ENCODE peak calls at places on chromosomes 6 and 20, in six cellular contexts. D is A549, R is endothelial cell of umbilical vein, X is WTC11, Q is K562, G is NB4. B is an unnamed sample.

GRCh38 chr6:1593286-1593957 is 16.3 kb upstream of the FOXC1 start:
- DNase-seq in D (no peak), R (no peak), X (no peak), Q (no peak), G (no peak), B (no peak)

GRCh38 chr20:45489083-45489531 is 19.6 kb downstream of the WFDC2 start:
- DNase-seq in D (no peak), R (peak; percentile 5), X (no peak), Q (no peak), G (no peak), B (peak; percentile 21)

GRCh38 chr20:50930139-50931047 is 844 bp downstream of the ADNP start:
- DNase-seq in D (no peak), R (no peak), X (no peak), Q (peak; percentile 30), G (peak; percentile 45), B (no peak)

GRCh38 chr6:35392111-35392702 is 49.8 kb downstream of the PPARD start:
- DNase-seq in D (no peak), R (no peak), X (no peak), Q (no peak), G (no peak), B (no peak)

GRCh38 chr6:19301980-19302379 is 535.2 kb upstream of the ID4 start:
- DNase-seq in D (no peak), R (no peak), X (no peak), Q (no peak), G (no peak), B (no peak)

GRCh38 chr20:50484271-50484976 is 25.8 kb upstream of the PTPN1 start:
- DNase-seq in D (no peak), R (no peak), X (no peak), Q (no peak), G (peak; percentile 80), B (no peak)

GRCh38 chr6:5175195-5175594 is 85.6 kb downstream of the LYRM4 start:
- DNase-seq in D (no peak), R (no peak), X (peak; percentile 77), Q (peak; percentile 54), G (peak; percentile 10), B (no peak)

GRCh38 chr20:6006603-6006949 is 47.3 kb downstream of the LRRN4 start:
- DNase-seq in D (no peak), R (peak; percentile 13), X (no peak), Q (no peak), G (no peak), B (no peak)

GRCh38 chr6:56637640-56638039 is 5.0 kb downstream of the DST start:
- DNase-seq in D (peak; percentile 9), R (peak; percentile 83), X (no peak), Q (no peak), G (peak; percentile 47), B (peak; percentile 49)

GRCh38 chr6:20644667-20645370 is 110.6 kb downstream of the CDKAL1 start:
- DNase-seq in D (no peak), R (no peak), X (no peak), Q (no peak), G (no peak), B (no peak)

GRCh38 chr6:159616456-159616855 is 76.6 kb downstream of the SOD2 start:
- DNase-seq in D (no peak), R (no peak), X (no peak), Q (no peak), G (no peak), B (no peak)

GRCh38 chr6:28105286-28105685 is 19.1 kb upstream of the ZSCAN16 start:
- DNase-seq in D (peak; percentile 10), R (no peak), X (no peak), Q (peak; percentile 23), G (peak; percentile 72), B (no peak)

GRCh38 chr20:50385733-50386640 is 124.2 kb upstream of the PTPN1 start:
- DNase-seq in D (no peak), R (no peak), X (no peak), Q (peak; percentile 40), G (no peak), B (no peak)

GRCh38 chr6:1622851-1623768 is 13.4 kb downstream of the FOXC1 start:
- DNase-seq in D (no peak), R (no peak), X (no peak), Q (no peak), G (no peak), B (no peak)

GRCh38 chr6:144094731-144095133 is 641 bp downstream of the SF3B5 start:
- DNase-seq in D (no peak), R (no peak), X (no peak), Q (no peak), G (peak; percentile 30), B (no peak)

GRCh38 chr6:41909727-41910126 is 11.2 kb downstream of the MED20 start:
- DNase-seq in D (no peak), R (no peak), X (no peak), Q (no peak), G (no peak), B (no peak)

GRCh38 chr6:150694889-150695288 is 95.2 kb downstream of the PLEKHG1 start:
- DNase-seq in D (no peak), R (peak; percentile 56), X (no peak), Q (no peak), G (no peak), B (no peak)

GRCh38 chr20:62860391-62860923 is 1.2 kb downstream of the TCFL5 start:
- DNase-seq in D (no peak), R (peak; percentile 52), X (no peak), Q (no peak), G (peak; percentile 38), B (no peak)

GRCh38 chr6:41698350-41698781 is 37.0 kb downstream of the TFEB start:
- DNase-seq in D (no peak), R (peak; percentile 75), X (no peak), Q (no peak), G (no peak), B (no peak)

GRCh38 chr6:38713812-38714211 is 1.3 kb upstream of the DNAH8 start:
- DNase-seq in D (no peak), R (peak; percentile 43), X (no peak), Q (no peak), G (peak; percentile 83), B (no peak)

DNA sequence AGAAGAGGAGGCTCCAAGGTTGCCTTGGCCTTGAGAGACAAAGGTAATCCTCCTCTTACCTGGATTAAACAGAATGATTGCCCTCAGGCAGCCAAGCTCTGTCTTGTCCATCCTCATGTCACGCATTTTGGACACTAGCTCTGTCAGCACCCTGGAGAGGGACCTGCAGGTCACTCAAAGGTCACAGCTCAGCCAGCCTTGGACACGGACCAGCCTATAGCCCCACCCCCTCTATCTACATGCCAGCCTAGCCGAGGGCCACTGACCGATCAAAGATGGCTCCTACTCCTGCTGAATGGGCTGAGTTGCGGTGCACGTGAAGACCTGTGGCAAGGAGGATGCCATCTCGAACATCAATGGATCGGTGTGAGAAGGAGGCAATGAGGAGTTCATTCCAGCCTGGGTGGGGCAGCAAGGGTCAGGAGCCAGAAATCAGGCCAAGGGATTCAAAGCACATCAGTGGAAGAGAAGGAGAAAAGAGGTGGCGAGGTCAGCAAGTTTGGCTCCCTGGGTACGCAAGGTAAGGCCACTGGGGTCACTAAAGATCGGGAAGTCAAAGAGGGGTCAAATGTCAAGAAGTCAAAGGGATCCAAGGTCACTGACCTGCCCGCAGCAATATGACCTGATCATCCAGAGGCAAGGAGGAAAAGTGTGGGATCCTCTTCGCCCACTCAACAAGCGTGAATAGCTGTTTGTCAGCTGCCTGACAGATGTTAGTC is 3.2 kb upstream of the COL11A2 start:
- DNase-seq in D (no peak), R (no peak), X (no peak), Q (peak; percentile 56), G (no peak), B (no peak)
- TF ChIP-seq MAX in D (no peak), R (no peak), X (no peak), Q (peak; percentile 18), G (no peak), B (no peak)

DNA sequence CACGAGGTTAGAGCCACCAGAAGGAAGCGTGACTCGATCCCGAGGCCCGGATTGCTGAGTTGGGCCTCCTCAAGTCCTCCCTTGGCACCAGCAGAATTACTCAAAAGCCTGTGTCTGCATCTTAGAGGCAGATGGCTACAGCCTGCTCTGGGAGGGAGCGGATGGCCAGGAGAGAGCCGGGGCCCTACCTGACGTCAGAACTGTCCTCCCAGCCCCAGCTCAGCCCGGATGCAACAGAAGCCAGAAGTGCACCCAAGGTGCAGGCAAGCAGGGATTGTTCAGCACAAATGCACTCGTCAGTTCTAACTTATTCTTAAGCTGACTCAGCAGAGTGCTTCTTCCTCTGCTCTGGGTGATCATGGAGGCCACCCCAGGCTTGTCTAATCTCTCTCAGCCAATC is 155.5 kb upstream of the RPS6KA2 start:
- DNase-seq in D (no peak), R (no peak), X (no peak), Q (no peak), G (no peak), B (no peak)
- TF ChIP-seq MAX in D (no peak), R (no peak), X (no peak), Q (no peak), G (no peak), B (no peak)

GRCh38 chr20:25579081-25579770 is 6.1 kb downstream of the NINL start:
- DNase-seq in D (no peak), R (no peak), X (peak; percentile 30), Q (no peak), G (no peak), B (no peak)

GRCh38 chr20:25584905-25585704 is at the start of gene NINL:
- DNase-seq in D (peak; percentile 83), R (peak; percentile 67), X (peak; percentile 87), Q (peak; percentile 61), G (no peak), B (no peak)

GRCh38 chr20:25576783-25577530 is 8.4 kb downstream of the NINL start:
- DNase-seq in D (no peak), R (no peak), X (no peak), Q (no peak), G (no peak), B (no peak)

DNA sequence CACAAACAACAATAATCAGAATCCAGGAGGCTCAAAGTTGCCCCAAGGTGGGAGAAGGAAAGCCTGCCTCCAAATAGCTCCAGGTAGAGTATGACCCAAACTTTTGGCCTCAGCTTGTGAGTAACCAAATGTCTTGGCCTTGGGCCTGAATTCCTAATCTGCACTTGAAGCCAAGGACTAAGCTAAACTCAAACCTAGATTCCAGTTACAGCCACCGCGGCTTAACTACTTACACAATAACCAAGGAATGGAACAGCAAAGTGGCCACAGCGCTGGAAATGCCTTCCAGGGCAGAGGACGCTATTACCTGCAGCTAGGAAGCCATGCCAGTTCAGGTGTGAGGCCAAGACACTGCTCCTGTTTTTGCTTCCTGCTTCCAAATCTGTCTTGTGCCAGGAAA is 4.6 kb downstream of the NINL start:
- DNase-seq in D (no peak), R (no peak), X (no peak), Q (no peak), G (no peak), B (no peak)
- TF ChIP-seq MAX in D (no peak), R (no peak), X (no peak), Q (no peak), G (no peak), B (no peak)

DNA sequence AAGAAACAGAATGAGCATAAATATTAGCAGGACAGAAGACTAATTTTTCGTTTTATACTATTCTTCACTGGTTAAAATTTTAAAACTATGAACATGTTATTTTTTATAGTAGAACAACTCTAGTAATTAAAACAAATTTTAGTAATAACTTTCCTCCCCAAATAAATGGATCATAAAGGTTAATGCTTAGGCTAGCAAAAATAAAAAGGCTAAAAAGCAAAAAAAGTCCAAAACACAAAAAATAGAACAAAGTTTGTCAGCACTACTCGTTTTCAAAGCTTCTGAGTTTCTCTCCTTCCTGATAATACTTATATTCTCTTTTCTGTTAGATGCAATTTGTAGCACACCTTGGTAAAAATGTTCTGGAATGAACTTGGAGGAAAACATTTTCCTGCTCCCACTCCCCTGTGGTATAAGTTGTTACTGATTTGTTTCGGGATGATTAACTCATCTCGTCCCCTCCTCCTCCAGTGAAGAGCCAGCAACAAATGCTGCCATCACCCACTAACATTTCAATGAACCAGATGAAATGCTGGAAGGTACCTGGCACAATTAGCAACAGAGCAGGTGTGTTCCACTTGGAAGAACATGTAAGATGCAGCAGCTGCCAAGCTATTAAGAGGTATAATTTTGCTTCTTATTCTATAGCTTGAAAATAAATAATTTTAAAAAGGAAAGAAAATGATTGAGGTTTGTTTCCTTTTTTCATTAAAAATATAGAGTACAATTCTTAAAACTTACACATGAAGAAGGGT is 130.5 kb downstream of the MYB start:
- DNase-seq in D (no peak), R (no peak), X (no peak), Q (no peak), G (no peak), B (no peak)
- TF ChIP-seq MAX in D (no peak), R (no peak), X (no peak), Q (no peak), G (no peak), B (no peak)